ENCODE peak calls at places on chromosome 7, in four cellular contexts. M, Q, V and R are unnamed samples.

GRCh38 chr7:103833401-103833800 is 156.1 kb downstream of the RELN start:
- DNase-seq in Q (no peak), M (no peak), V (no peak), R (no peak)

GRCh38 chr7:142487124-142487523 is 229.3 kb upstream of the PRSS58 start:
- DNase-seq in Q (no peak), M (no peak), V (no peak), R (no peak)

GRCh38 chr7:130894146-130895005 is 160.4 kb upstream of the KLF14 start:
- DNase-seq in M (no peak), Q (peak), V (peak), R (no peak)

GRCh38 chr7:32447218-32447617 is 43.0 kb downstream of the LSM5 start:
- DNase-seq in V (no peak), Q (no peak), M (no peak), R (no peak)

GRCh38 chr7:44073664-44074348 is 8.4 kb upstream of the PGAM2 start:
- DNase-seq in V (no peak), Q (no peak), M (no peak), R (no peak)

GRCh38 chr7:57638651-57639050 is 188.7 kb downstream of the ZNF716 start:
- DNase-seq in V (no peak), Q (no peak), M (no peak), R (no peak)

GRCh38 chr7:112495156-112495788 is 14.5 kb downstream of the LSMEM1 start:
- DNase-seq in V (no peak), M (no peak), Q (no peak), R (no peak)

GRCh38 chr7:23418046-23418445 is 52.2 kb downstream of the IGF2BP3 start:
- DNase-seq in Q (no peak), M (no peak), V (peak), R (no peak)

GRCh38 chr7:130942211-130942964 is 208.4 kb upstream of the KLF14 start:
- DNase-seq in M (no peak), V (peak), Q (no peak), R (peak)

GRCh38 chr7:115748123-115748738 is 282.3 kb downstream of the TFEC start:
- DNase-seq in M (peak), V (peak), Q (peak), R (no peak)

GRCh38 chr7:115754226-115754625 is 276.3 kb downstream of the TFEC start:
- DNase-seq in Q (no peak), V (no peak), M (no peak), R (no peak)

GRCh38 chr7:115747174-115747573 is 283.4 kb downstream of the TFEC start:
- DNase-seq in M (no peak), V (peak), Q (no peak), R (no peak)

GRCh38 chr7:115749924-115750323 is 280.6 kb downstream of the TFEC start:
- DNase-seq in V (no peak), M (no peak), Q (no peak), R (no peak)
- H3K27ac ChIP-seq in V (no peak), M (no peak), Q (no peak), R (no peak)

GRCh38 chr7:2820508-2820934 is 23.6 kb downstream of the GNA12 start:
- DNase-seq in Q (no peak), V (peak), M (no peak), R (peak)

GRCh38 chr7:2819954-2820397 is 24.1 kb downstream of the GNA12 start:
- DNase-seq in V (no peak), M (no peak), Q (no peak), R (no peak)

GRCh38 chr7:2818653-2819052 is 25.5 kb downstream of the GNA12 start:
- DNase-seq in V (no peak), M (peak), Q (no peak), R (no peak)

GRCh38 chr7:2817456-2817855 is 26.7 kb downstream of the GNA12 start:
- DNase-seq in V (no peak), Q (no peak), M (no peak), R (no peak)

DNA sequence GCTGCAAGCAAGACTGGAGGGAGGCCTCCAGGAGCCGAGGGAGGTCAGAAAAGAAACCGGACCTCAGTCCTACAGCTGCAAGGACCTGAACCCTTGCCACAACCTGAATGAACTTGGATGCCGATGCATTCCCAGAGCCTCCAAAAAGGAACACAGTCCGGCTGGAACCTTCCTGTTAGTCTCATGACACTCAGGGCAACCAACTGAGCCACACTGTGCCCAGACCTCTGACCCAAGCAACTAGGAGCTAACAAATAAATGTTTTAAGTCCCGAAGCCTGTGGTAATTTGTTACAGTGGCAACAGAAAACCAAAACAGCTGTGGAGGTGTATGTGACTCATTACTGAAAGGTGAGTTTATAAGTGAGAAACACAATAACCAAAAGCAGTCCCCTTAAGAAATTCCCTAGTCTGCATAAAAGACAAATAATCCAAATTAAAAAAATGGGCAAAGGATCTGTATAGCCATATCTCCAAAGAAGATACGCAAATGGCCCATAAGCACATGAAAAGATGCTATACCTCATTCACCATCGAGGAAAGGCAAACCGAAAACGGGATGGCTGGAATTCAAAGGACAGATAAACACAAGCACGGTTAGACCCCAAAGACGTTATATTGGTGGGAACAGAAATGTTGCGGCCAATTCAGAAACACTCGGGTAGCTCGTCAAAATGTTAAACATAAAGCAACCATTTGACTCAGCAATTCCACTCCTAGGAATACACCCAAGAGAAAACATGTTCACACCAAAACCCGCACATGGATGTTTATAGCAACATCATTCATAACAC is 24.8 kb downstream of the GNA12 start:
- DNase-seq in V (no peak), M (no peak), Q (no peak), R (no peak)
- H3K27ac ChIP-seq in V (peak), M (peak), Q (no peak), R (peak)

GRCh38 chr7:27173412-27174076 is 576 bp downstream of the HOXA10 start:
- DNase-seq in Q (no peak), M (no peak), V (no peak), R (no peak)
- H3K27ac ChIP-seq in Q (peak), M (no peak), V (no peak), R (peak)

GRCh38 chr7:80905334-80905733 is 13.5 kb downstream of the SEMA3C start:
- DNase-seq in M (peak), V (no peak), Q (no peak), R (no peak)

GRCh38 chr7:80902035-80902434 is 16.8 kb downstream of the SEMA3C start:
- DNase-seq in V (no peak), M (no peak), Q (no peak), R (no peak)

GRCh38 chr7:80902716-80903308 is 16.0 kb downstream of the SEMA3C start:
- DNase-seq in Q (no peak), V (no peak), M (no peak), R (no peak)

GRCh38 chr7:80896856-80897598 is 21.8 kb downstream of the SEMA3C start:
- DNase-seq in Q (no peak), M (no peak), V (no peak), R (no peak)

DNA sequence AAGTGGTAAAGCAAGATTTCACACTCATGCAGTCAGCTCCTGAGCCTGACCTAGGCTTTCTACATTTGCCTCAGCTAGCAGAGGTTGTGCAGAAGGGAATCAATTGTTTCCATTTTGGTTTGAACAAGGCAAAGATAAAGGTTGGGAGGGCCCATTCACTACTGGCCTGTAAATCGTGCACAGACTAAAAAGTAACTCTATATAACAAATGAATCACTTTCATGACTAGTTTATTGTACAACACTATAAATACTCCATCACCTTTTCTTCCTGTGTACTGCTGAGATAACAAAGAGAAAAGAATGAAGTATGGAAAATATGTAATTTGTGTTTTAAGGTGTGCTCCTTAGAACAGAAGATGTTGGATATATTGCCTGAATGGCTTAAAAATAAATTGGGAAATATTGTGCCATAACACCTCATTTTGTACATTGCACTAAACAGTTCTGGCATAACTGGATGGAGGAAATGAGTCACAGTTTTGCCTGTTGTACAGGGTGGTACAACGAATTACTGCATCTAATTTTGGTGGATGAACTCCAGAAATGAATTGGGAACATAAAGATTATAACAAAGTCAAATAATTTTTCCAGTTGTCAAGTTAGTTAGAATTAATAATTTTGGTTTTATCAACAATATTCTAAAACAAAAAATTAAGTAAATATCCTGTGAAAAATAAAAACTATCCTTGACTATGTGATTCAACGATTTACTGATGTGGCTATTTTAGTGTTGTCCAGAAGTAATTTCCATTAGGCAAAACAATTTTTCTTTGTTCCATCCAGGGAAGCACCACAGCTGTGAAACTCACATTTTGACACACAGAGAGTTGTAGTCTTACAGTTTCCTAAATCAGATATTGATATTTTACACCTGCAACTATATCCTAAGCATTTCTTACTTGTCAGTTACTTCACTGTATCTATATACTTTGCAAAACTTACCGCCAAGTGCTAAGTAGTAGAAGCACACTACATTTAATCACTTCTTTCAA is 18.0 kb downstream of the SEMA3C start:
- DNase-seq in Q (no peak), M (no peak), V (peak), R (no peak)
- H3K27ac ChIP-seq in Q (peak), M (no peak), V (peak), R (peak)

DNA sequence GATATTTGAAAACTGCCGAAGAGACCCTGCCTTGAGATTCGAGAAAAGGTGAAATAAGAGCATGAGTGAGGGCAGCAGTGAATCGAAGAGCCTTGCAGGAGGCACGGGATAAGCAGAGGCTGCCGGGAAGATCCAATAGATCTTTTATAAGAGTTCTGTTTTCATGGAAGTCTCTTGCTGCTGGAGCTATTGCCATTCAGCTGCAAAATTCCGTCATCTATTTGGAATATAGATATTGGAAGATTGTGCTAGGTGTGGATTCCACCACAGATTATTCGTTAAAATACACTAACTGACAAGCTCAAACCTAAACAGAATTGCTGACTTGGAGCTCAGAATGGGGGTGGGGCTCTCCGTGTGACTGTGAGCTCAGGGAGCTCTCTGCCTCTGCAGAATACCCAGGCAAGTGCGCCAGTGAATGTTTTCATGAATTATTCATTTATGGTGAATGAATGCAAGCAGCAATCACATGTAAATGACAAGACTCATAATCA is 249.6 kb downstream of the TRIL start:
- DNase-seq in V (no peak), Q (no peak), M (peak), R (no peak)
- H3K27ac ChIP-seq in V (no peak), Q (no peak), M (no peak), R (no peak)

GRCh38 chr7:55034776-55035175 is 16.0 kb downstream of the EGFR start:
- DNase-seq in V (no peak), Q (no peak), M (no peak), R (no peak)
- H3K27ac ChIP-seq in V (no peak), Q (no peak), M (no peak), R (peak)

GRCh38 chr7:107778283-107778682 is 24.7 kb downstream of the SLC26A3 start:
- DNase-seq in M (no peak), Q (no peak), V (no peak), R (no peak)
- H3K27ac ChIP-seq in M (no peak), Q (no peak), V (no peak), R (no peak)

GRCh38 chr7:150979706-150980390 is 1.7 kb upstream of the KCNH2 start:
- DNase-seq in Q (no peak), M (no peak), V (no peak), R (no peak)

GRCh38 chr7:150981644-150982043 is 3.5 kb upstream of the KCNH2 start:
- DNase-seq in M (no peak), V (no peak), Q (no peak), R (no peak)

GRCh38 chr7:150982348-150982747 is 4.2 kb upstream of the KCNH2 start:
- DNase-seq in V (no peak), Q (no peak), M (no peak), R (no peak)

GRCh38 chr7:150978136-150978789 is at the start of gene KCNH2:
- DNase-seq in Q (no peak), M (peak), V (no peak), R (no peak)

DNA sequence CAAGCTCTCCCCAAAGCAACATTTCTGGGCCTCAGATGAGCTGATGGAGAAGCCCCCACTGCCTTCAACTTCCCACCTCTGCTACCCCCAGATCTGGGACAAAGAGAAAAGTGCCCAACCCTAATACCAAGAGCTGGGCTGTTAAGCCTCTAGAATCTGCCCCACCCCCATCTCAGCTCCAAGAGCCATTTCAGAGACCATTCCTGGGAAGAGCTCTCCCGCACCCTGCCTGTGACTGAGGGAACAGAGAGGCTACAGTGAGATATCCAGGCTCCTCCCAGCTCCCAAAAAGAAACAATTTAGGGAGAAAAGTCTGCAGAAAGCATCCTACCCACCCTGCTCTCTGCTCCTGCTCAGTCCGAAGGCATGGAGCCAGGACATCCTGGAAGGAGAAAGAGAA is 2.5 kb upstream of the KCNH2 start:
- DNase-seq in V (no peak), Q (no peak), M (peak), R (no peak)
- H3K27ac ChIP-seq in V (no peak), Q (no peak), M (no peak), R (no peak)